ENCODE peak calls at places on chromosome 7, in eight cellular contexts. One of them, this sample, is unnamed.

GRCh38 chr7:120717166-120717565 is 140.8 kb downstream of the TSPAN12 start:
- DNase-seq in sigmoid colon: no peak
- DNase-seq in tibial nerve: no peak
- DNase-seq in GM12878: no peak
- DNase-seq in transverse colon: no peak
- DNase-seq in A549: no peak
- DNase-seq in stomach: no peak
- DNase-seq in ovary: no peak
- DNase-seq in this sample: no peak

GRCh38 chr7:28625446-28625845 is 213.1 kb downstream of the CREB5 start:
- DNase-seq in transverse colon: no peak
- DNase-seq in stomach: no peak
- DNase-seq in tibial nerve: no peak
- DNase-seq in sigmoid colon: no peak
- DNase-seq in GM12878: no peak
- DNase-seq in A549: no peak
- DNase-seq in ovary: no peak
- DNase-seq in this sample: no peak

GRCh38 chr7:2876031-2876862 is 32.1 kb upstream of the GNA12 start:
- DNase-seq in A549: no peak
- DNase-seq in ovary: no peak
- DNase-seq in stomach: no peak
- DNase-seq in sigmoid colon: no peak
- DNase-seq in tibial nerve: no peak
- DNase-seq in GM12878: no peak
- DNase-seq in transverse colon: no peak
- DNase-seq in this sample: no peak

GRCh38 chr7:36440880-36441279 is 51.2 kb downstream of the ANLN start:
- DNase-seq in sigmoid colon: no peak
- DNase-seq in GM12878: no peak
- DNase-seq in tibial nerve: no peak
- DNase-seq in stomach: no peak
- DNase-seq in A549: peak; percentile 41
- DNase-seq in ovary: no peak
- DNase-seq in transverse colon: no peak
- DNase-seq in this sample: no peak

GRCh38 chr7:105131033-105131656 is 117.1 kb downstream of the KMT2E start:
- DNase-seq in sigmoid colon: no peak
- DNase-seq in ovary: no peak
- DNase-seq in A549: no peak
- DNase-seq in tibial nerve: no peak
- DNase-seq in transverse colon: no peak
- DNase-seq in GM12878: peak; percentile 38
- DNase-seq in stomach: no peak
- DNase-seq in this sample: no peak

GRCh38 chr7:139177696-139178095 is 53.3 kb upstream of the UBN2 start:
- DNase-seq in tibial nerve: no peak
- DNase-seq in stomach: no peak
- DNase-seq in ovary: no peak
- DNase-seq in transverse colon: no peak
- DNase-seq in GM12878: no peak
- DNase-seq in sigmoid colon: no peak
- DNase-seq in A549: no peak
- DNase-seq in this sample: no peak

GRCh38 chr7:138338361-138338760 is 121.7 kb upstream of the TRIM24 start:
- DNase-seq in tibial nerve: peak; percentile 33
- DNase-seq in sigmoid colon: peak; percentile 65
- DNase-seq in stomach: peak; percentile 77
- DNase-seq in transverse colon: no peak
- DNase-seq in ovary: peak; percentile 69
- DNase-seq in A549: no peak
- DNase-seq in GM12878: no peak
- DNase-seq in this sample: peak; percentile 68

GRCh38 chr7:121797283-121798037 is 75.5 kb upstream of the PTPRZ1 start:
- DNase-seq in transverse colon: no peak
- DNase-seq in sigmoid colon: no peak
- DNase-seq in A549: no peak
- DNase-seq in tibial nerve: no peak
- DNase-seq in GM12878: no peak
- DNase-seq in stomach: no peak
- DNase-seq in ovary: no peak
- DNase-seq in this sample: no peak

GRCh38 chr7:101942603-101943210 is 125.3 kb downstream of the CUX1 start:
- DNase-seq in sigmoid colon: peak; percentile 60
- DNase-seq in A549: no peak
- DNase-seq in tibial nerve: no peak
- DNase-seq in stomach: peak; percentile 66
- DNase-seq in transverse colon: peak; percentile 67
- DNase-seq in ovary: no peak
- DNase-seq in GM12878: no peak
- DNase-seq in this sample: no peak

GRCh38 chr7:81676105-81676811 is 93.6 kb downstream of the HGF start:
- DNase-seq in ovary: no peak
- DNase-seq in tibial nerve: no peak
- DNase-seq in sigmoid colon: no peak
- DNase-seq in transverse colon: no peak
- DNase-seq in GM12878: no peak
- DNase-seq in stomach: no peak
- DNase-seq in A549: no peak
- DNase-seq in this sample: no peak

GRCh38 chr7:98213874-98214810 is 2.9 kb downstream of the BHLHA15 start:
- DNase-seq in transverse colon: no peak
- DNase-seq in GM12878: no peak
- DNase-seq in stomach: peak; percentile 82
- DNase-seq in sigmoid colon: peak; percentile 43
- DNase-seq in tibial nerve: no peak
- DNase-seq in A549: no peak
- DNase-seq in ovary: no peak
- DNase-seq in this sample: peak; percentile 57

GRCh38 chr7:10767771-10768170 is 205.9 kb upstream of the PHF14 start:
- DNase-seq in A549: no peak
- DNase-seq in ovary: no peak
- DNase-seq in transverse colon: no peak
- DNase-seq in tibial nerve: no peak
- DNase-seq in stomach: no peak
- DNase-seq in GM12878: no peak
- DNase-seq in sigmoid colon: no peak
- DNase-seq in this sample: no peak

GRCh38 chr7:30225863-30226361 is 58.5 kb upstream of the ZNRF2 start:
- DNase-seq in ovary: peak; percentile 58
- DNase-seq in transverse colon: peak; percentile 72
- DNase-seq in GM12878: peak; percentile 79
- DNase-seq in A549: no peak
- DNase-seq in tibial nerve: peak; percentile 28
- DNase-seq in stomach: peak; percentile 83
- DNase-seq in sigmoid colon: peak; percentile 83
- DNase-seq in this sample: no peak

GRCh38 chr7:130421685-130422084 is 19.1 kb downstream of the CEP41 start:
- DNase-seq in A549: no peak
- DNase-seq in stomach: no peak
- DNase-seq in sigmoid colon: no peak
- DNase-seq in ovary: no peak
- DNase-seq in transverse colon: no peak
- DNase-seq in GM12878: no peak
- DNase-seq in tibial nerve: no peak
- DNase-seq in this sample: no peak

GRCh38 chr7:123687727-123688126 is 32.1 kb downstream of the LMOD2 start:
- DNase-seq in ovary: no peak
- DNase-seq in stomach: no peak
- DNase-seq in tibial nerve: no peak
- DNase-seq in GM12878: no peak
- DNase-seq in A549: no peak
- DNase-seq in sigmoid colon: no peak
- DNase-seq in transverse colon: no peak
- DNase-seq in this sample: no peak

GRCh38 chr7:17408245-17408903 is 109.9 kb downstream of the AHR start:
- DNase-seq in tibial nerve: peak; percentile 83
- DNase-seq in stomach: peak; percentile 65
- DNase-seq in ovary: peak; percentile 32
- DNase-seq in GM12878: no peak
- DNase-seq in transverse colon: peak; percentile 37
- DNase-seq in A549: peak; percentile 61
- DNase-seq in sigmoid colon: peak; percentile 80
- DNase-seq in this sample: peak; percentile 74

GRCh38 chr7:75756340-75757297 is 15.4 kb downstream of the CCL26 start:
- DNase-seq in sigmoid colon: no peak
- DNase-seq in ovary: no peak
- DNase-seq in A549: peak; percentile 53
- DNase-seq in stomach: peak; percentile 42
- DNase-seq in tibial nerve: no peak
- DNase-seq in transverse colon: no peak
- DNase-seq in GM12878: no peak
- DNase-seq in this sample: no peak

GRCh38 chr7:3080106-3080505 is 36.4 kb upstream of the CARD11 start:
- DNase-seq in stomach: no peak
- DNase-seq in transverse colon: no peak
- DNase-seq in GM12878: no peak
- DNase-seq in A549: no peak
- DNase-seq in tibial nerve: no peak
- DNase-seq in sigmoid colon: no peak
- DNase-seq in ovary: no peak
- DNase-seq in this sample: no peak

GRCh38 chr7:31710171-31710570 is 23.2 kb downstream of the PPP1R17 start:
- DNase-seq in ovary: no peak
- DNase-seq in sigmoid colon: no peak
- DNase-seq in GM12878: no peak
- DNase-seq in transverse colon: no peak
- DNase-seq in stomach: no peak
- DNase-seq in A549: no peak
- DNase-seq in tibial nerve: no peak
- DNase-seq in this sample: no peak

GRCh38 chr7:41816111-41816510 is 113.2 kb upstream of the INHBA start:
- DNase-seq in GM12878: peak; percentile 51
- DNase-seq in transverse colon: no peak
- DNase-seq in sigmoid colon: no peak
- DNase-seq in A549: no peak
- DNase-seq in tibial nerve: no peak
- DNase-seq in ovary: no peak
- DNase-seq in stomach: no peak
- DNase-seq in this sample: no peak

GRCh38 chr7:149741629-149742028 is 31.8 kb downstream of the ZNF467 start:
- DNase-seq in ovary: no peak
- DNase-seq in sigmoid colon: no peak
- DNase-seq in transverse colon: no peak
- DNase-seq in A549: peak; percentile 46
- DNase-seq in tibial nerve: no peak
- DNase-seq in GM12878: no peak
- DNase-seq in stomach: no peak
- DNase-seq in this sample: no peak

GRCh38 chr7:115888981-115889668 is 141.4 kb downstream of the TFEC start:
- DNase-seq in stomach: no peak
- DNase-seq in transverse colon: no peak
- DNase-seq in ovary: no peak
- DNase-seq in sigmoid colon: no peak
- DNase-seq in tibial nerve: no peak
- DNase-seq in A549: no peak
- DNase-seq in GM12878: no peak
- DNase-seq in this sample: no peak

GRCh38 chr7:105218215-105218614 is 170.5 kb downstream of the SRPK2 start:
- DNase-seq in transverse colon: no peak
- DNase-seq in ovary: no peak
- DNase-seq in GM12878: no peak
- DNase-seq in tibial nerve: no peak
- DNase-seq in sigmoid colon: no peak
- DNase-seq in A549: no peak
- DNase-seq in stomach: no peak
- DNase-seq in this sample: no peak

GRCh38 chr7:90892213-90892612 is 296.1 kb downstream of the CDK14 start:
- DNase-seq in A549: no peak
- DNase-seq in ovary: no peak
- DNase-seq in transverse colon: no peak
- DNase-seq in tibial nerve: no peak
- DNase-seq in sigmoid colon: no peak
- DNase-seq in stomach: no peak
- DNase-seq in GM12878: peak; percentile 9
- DNase-seq in this sample: no peak
- TF ChIP-seq EP300 in A549: no peak
- TF ChIP-seq EP300 in ovary: no peak
- TF ChIP-seq EP300 in transverse colon: no peak
- TF ChIP-seq EP300 in tibial nerve: no peak
- TF ChIP-seq EP300 in sigmoid colon: no peak
- TF ChIP-seq EP300 in stomach: no peak
- TF ChIP-seq EP300 in GM12878: no peak
- TF ChIP-seq EP300 in this sample: no peak

GRCh38 chr7:93161181-93161762 is 13.1 kb upstream of the SAMD9L start:
- DNase-seq in stomach: no peak
- DNase-seq in tibial nerve: no peak
- DNase-seq in A549: no peak
- DNase-seq in ovary: no peak
- DNase-seq in sigmoid colon: no peak
- DNase-seq in GM12878: no peak
- DNase-seq in transverse colon: no peak
- DNase-seq in this sample: no peak

GRCh38 chr7:93159490-93159889 is 11.3 kb upstream of the SAMD9L start:
- DNase-seq in stomach: no peak
- DNase-seq in ovary: no peak
- DNase-seq in tibial nerve: no peak
- DNase-seq in A549: no peak
- DNase-seq in sigmoid colon: no peak
- DNase-seq in transverse colon: no peak
- DNase-seq in GM12878: no peak
- DNase-seq in this sample: no peak

GRCh38 chr7:93160410-93160809 is 12.2 kb upstream of the SAMD9L start:
- DNase-seq in GM12878: no peak
- DNase-seq in sigmoid colon: no peak
- DNase-seq in transverse colon: no peak
- DNase-seq in tibial nerve: no peak
- DNase-seq in A549: no peak
- DNase-seq in ovary: no peak
- DNase-seq in stomach: no peak
- DNase-seq in this sample: no peak

GRCh38 chr7:93164766-93165165 is 16.6 kb upstream of the SAMD9L start:
- DNase-seq in A549: no peak
- DNase-seq in GM12878: no peak
- DNase-seq in transverse colon: no peak
- DNase-seq in ovary: no peak
- DNase-seq in tibial nerve: no peak
- DNase-seq in sigmoid colon: no peak
- DNase-seq in stomach: no peak
- DNase-seq in this sample: no peak

GRCh38 chr7:93165447-93165846 is 17.3 kb upstream of the SAMD9L start:
- DNase-seq in tibial nerve: no peak
- DNase-seq in stomach: no peak
- DNase-seq in transverse colon: no peak
- DNase-seq in sigmoid colon: no peak
- DNase-seq in A549: no peak
- DNase-seq in ovary: no peak
- DNase-seq in GM12878: peak; percentile 77
- DNase-seq in this sample: no peak
- H3K27ac ChIP-seq in tibial nerve: no peak overlapping the region
- H3K27ac ChIP-seq in stomach: no peak overlapping the region
- H3K27ac ChIP-seq in transverse colon: no peak overlapping the region
- H3K27ac ChIP-seq in sigmoid colon: no peak overlapping the region
- H3K27ac ChIP-seq in A549: no peak overlapping the region
- H3K27ac ChIP-seq in ovary: no peak overlapping the region
- H3K27ac ChIP-seq in GM12878: peak overlapping the region; percentile 80
- H3K27ac ChIP-seq in this sample: no peak overlapping the region

GRCh38 chr7:73436031-73436929 is 2.7 kb downstream of the FZD9 start:
- DNase-seq in GM12878: no peak
- DNase-seq in A549: peak; percentile 46
- DNase-seq in tibial nerve: no peak
- DNase-seq in sigmoid colon: no peak
- DNase-seq in stomach: no peak
- DNase-seq in transverse colon: no peak
- DNase-seq in ovary: no peak
- DNase-seq in this sample: no peak
- TF ChIP-seq CTCF in GM12878: no peak
- TF ChIP-seq CTCF in A549: peak; percentile 24
- TF ChIP-seq CTCF in tibial nerve: no peak
- TF ChIP-seq CTCF in sigmoid colon: no peak
- TF ChIP-seq CTCF in stomach: no peak
- TF ChIP-seq CTCF in transverse colon: no peak
- TF ChIP-seq CTCF in ovary: no peak
- TF ChIP-seq CTCF in this sample: no peak

GRCh38 chr7:127933116-127933515 is 98.1 kb downstream of the LRRC4 start:
- DNase-seq in stomach: no peak
- DNase-seq in GM12878: no peak
- DNase-seq in A549: no peak
- DNase-seq in transverse colon: no peak
- DNase-seq in ovary: no peak
- DNase-seq in sigmoid colon: no peak
- DNase-seq in tibial nerve: no peak
- DNase-seq in this sample: no peak
- TF ChIP-seq EP300 in stomach: no peak
- TF ChIP-seq EP300 in GM12878: no peak
- TF ChIP-seq EP300 in A549: no peak
- TF ChIP-seq EP300 in transverse colon: no peak
- TF ChIP-seq EP300 in ovary: no peak
- TF ChIP-seq EP300 in sigmoid colon: no peak
- TF ChIP-seq EP300 in tibial nerve: no peak
- TF ChIP-seq EP300 in this sample: no peak